ENCODE peak calls at places on chromosome 14, in four cellular contexts. O is HFF-Myc, R is fibroblast of the aortic adventitia, M is OCI-LY7. H is an unnamed sample.
A peak's percentile ranks its signal among the peaks of the same experiment; 100 is the strongest.

GRCh38 chr14:67984274-67984673 is 164.7 kb downstream of the RAD51B start:
- DNase-seq in O (no peak), R (no peak), M (no peak), H (no peak)

GRCh38 chr14:68248481-68249255 is 429.1 kb downstream of the RAD51B start:
- DNase-seq in O (peak; percentile 81), R (peak; percentile 95), M (peak; percentile 85), H (no peak)

GRCh38 chr14:81450100-81450531 is 50.0 kb upstream of the STON2 start:
- DNase-seq in O (no peak), R (peak; percentile 61), M (no peak), H (no peak)

GRCh38 chr14:58297412-58297761 is 968 bp upstream of the ARID4A start:
- DNase-seq in O (no peak), R (no peak), M (no peak), H (peak; percentile 7)

GRCh38 chr14:36952702-36953101 is 219.7 kb downstream of the SLC25A21 start:
- DNase-seq in O (no peak), R (no peak), M (no peak), H (no peak)

GRCh38 chr14:39229222-39229543 is 4.5 kb upstream of the MIA2 start:
- DNase-seq in O (no peak), R (peak; percentile 50), M (peak; percentile 2), H (no peak)

GRCh38 chr14:101405171-101405883 is 156.0 kb upstream of the DIO3 start:
- DNase-seq in O (peak; percentile 12), R (no peak), M (no peak), H (no peak)

GRCh38 chr14:76050797-76051392 is 65.3 kb downstream of the IFT43 start:
- DNase-seq in O (peak; percentile 41), R (peak; percentile 78), M (peak; percentile 60), H (peak; percentile 21)

GRCh38 chr14:99441157-99441870 is 39.3 kb downstream of the SETD3 start:
- DNase-seq in O (no peak), R (no peak), M (no peak), H (no peak)

GRCh38 chr14:67599698-67600561 is at the start of gene PIGH:
- DNase-seq in O (peak; percentile 51), R (peak; percentile 80), M (peak; percentile 91), H (peak; percentile 46)

GRCh38 chr14:91405241-91405721 is 12.3 kb downstream of the CCDC88C start:
- DNase-seq in O (no peak), R (no peak), M (no peak), H (no peak)

GRCh38 chr14:100654814-100655795 is 67.9 kb upstream of the BEGAIN start:
- DNase-seq in O (no peak), R (no peak), M (no peak), H (no peak)

GRCh38 chr14:105881021-105881930 is 354.9 kb downstream of the TMEM121 start:
- DNase-seq in O (no peak), R (no peak), M (no peak), H (no peak)

GRCh38 chr14:34113051-34113511 is 162.2 kb upstream of the EGLN3 start:
- DNase-seq in O (no peak), R (peak; percentile 6), M (no peak), H (no peak)

GRCh38 chr14:55556929-55557623 is 22.9 kb upstream of the KTN1 start:
- DNase-seq in O (peak; percentile 61), R (peak; percentile 90), M (no peak), H (peak; percentile 67)

GRCh38 chr14:55160989-55161388 is 30.4 kb downstream of the DLGAP5 start:
- DNase-seq in O (peak; percentile 25), R (peak; percentile 75), M (peak; percentile 34), H (no peak)

GRCh38 chr14:100885196-100886030 is 18.1 kb downstream of the RTL1 start:
- DNase-seq in O (no peak), R (peak; percentile 23), M (no peak), H (no peak)

GRCh38 chr14:38973083-38973700 is 129.8 kb downstream of the SEC23A start:
- DNase-seq in O (no peak), R (no peak), M (no peak), H (no peak)

GRCh38 chr14:45811155-45811554 is 558.2 kb upstream of the MIS18BP1 start:
- DNase-seq in O (no peak), R (no peak), M (no peak), H (no peak)

GRCh38 chr14:102878174-102878969 is 44.1 kb upstream of the AMN start:
- DNase-seq in O (no peak), R (no peak), M (peak; percentile 29), H (no peak)
- TF ChIP-seq CTCF in O (no peak), R (no peak), M (peak; percentile 53), H (no peak)

DNA sequence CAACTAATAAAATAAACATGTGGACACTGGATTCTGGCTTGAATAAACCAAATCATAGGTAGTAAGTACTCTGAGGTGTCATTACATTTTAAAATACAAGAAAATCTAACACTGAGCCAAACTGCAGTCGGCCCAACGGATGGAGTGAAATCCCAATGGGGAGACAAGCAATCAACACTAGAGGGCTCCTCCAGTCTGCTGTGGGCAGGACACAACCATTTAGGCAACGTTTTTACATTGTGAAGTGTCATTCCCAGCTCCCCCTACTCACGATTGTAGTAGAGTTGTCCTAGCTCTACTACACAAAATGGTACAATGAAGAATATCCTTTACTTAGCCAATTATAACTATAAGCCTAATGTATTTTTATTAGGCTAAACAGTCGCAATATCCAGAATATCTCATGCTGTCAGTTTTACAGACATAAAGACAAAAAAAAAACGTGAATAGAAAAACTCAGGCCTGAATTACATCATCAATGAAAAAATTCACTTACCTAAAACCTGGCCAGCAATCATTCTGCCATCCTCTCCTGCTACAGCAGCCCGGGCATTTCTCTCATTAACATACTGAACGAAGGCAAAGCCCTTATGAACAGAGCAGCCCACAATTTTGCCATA is 35.7 kb downstream of the HNRNPC start:
- DNase-seq in O (no peak), R (no peak), M (peak; percentile 16), H (no peak)
- TF ChIP-seq CTCF in O (peak; percentile 26), R (peak; percentile 42), M (peak; percentile 63), H (peak; percentile 24)

DNA sequence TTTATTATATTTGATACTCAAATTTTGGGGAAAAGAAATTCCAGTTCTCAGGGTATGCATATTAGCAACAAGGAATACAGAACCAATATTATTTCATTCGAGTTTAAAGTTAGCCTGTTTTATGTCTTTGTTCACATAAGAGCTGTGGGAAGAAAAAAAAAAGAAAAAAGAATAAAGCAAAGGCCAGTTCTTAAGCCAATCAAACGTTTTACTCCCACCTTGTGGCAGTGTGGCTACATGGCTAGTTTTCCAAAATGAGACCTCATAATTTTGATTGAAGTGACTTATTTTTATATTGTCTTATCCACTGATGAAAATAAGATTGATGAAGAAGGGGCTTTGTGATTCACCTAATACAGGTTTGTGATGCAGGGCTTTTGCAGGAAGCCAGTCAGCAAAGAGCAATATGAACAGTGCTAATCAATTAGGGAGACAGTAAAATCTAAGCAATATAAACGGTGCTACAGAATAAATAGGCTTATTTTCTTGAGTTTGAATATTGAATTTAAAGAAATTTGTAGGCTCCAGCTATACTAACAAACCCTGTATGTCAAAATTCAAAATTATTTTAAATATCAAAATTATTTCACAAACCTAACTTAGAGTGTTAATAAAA is 624.1 kb upstream of the FOXG1 start:
- DNase-seq in O (no peak), R (peak; percentile 12), M (no peak), H (no peak)
- TF ChIP-seq CTCF in O (no peak), R (peak; percentile 26), M (no peak), H (no peak)

GRCh38 chr14:22039938-22040780 is 366.5 kb upstream of the OR4E1 start:
- DNase-seq in O (no peak), R (no peak), M (peak; percentile 42), H (no peak)
- TF ChIP-seq CTCF in O (peak; percentile 30), R (peak; percentile 35), M (peak; percentile 87), H (peak; percentile 45)

GRCh38 chr14:92987713-92988510 is 65.0 kb downstream of the CHGA start:
- DNase-seq in O (no peak), R (no peak), M (no peak), H (no peak)
- TF ChIP-seq CTCF in O (no peak), R (no peak), M (no peak), H (no peak)

GRCh38 chr14:29536886-29537511 is 390.6 kb downstream of the PRKD1 start:
- DNase-seq in O (no peak), R (peak; percentile 61), M (peak; percentile 3), H (no peak)
- TF ChIP-seq CTCF in O (no peak), R (peak; percentile 50), M (peak; percentile 77), H (peak; percentile 59)

DNA sequence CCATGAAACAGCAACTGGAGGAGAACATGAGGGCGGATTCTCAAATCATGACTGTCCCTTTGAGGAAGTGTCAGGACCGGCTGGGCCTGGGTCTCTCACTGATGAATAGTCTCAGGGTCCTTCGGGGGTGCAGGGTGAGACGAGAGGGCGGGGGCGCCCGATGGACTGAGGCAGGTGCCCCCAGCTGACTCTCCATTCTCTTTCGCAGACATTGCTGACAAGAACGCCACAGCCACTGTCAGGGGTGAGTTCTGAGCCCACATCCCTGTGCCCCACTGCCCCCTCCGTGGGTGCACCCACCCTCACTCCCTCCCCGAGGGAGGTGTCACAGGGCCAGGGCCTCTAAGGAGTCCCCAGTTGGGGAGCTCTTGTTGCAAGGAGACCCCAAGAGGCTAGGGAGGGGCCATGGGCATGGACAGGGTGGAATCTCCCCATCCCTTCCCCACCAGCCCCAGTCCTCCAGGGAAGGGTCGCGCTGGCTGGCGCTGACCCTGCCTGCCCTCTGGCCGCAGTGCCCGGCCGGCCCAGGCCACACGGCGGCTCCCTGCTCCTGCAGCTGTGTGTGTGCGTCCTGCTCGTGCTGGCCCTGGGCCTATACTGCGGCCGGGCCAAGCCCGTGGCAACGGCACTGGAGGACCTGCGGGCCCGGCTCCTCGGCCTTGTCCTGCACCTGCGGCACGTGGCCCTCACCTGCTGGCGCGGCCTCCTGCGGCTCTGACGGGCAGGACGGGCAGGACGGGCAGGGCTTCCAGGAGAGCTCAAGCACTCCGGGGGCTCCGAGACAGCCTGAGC is 8.7 kb downstream of the C14orf180 start:
- DNase-seq in O (no peak), R (no peak), M (no peak), H (no peak)
- TF ChIP-seq CTCF in O (no peak), R (no peak), M (no peak), H (no peak)

GRCh38 chr14:50056457-50056856 is 59.9 kb downstream of the VCPKMT start:
- DNase-seq in O (no peak), R (no peak), M (no peak), H (no peak)

GRCh38 chr14:50058112-50058511 is 58.3 kb downstream of the VCPKMT start:
- DNase-seq in O (no peak), R (no peak), M (no peak), H (no peak)

GRCh38 chr14:50057331-50057730 is 59.0 kb downstream of the VCPKMT start:
- DNase-seq in O (no peak), R (no peak), M (no peak), H (no peak)

GRCh38 chr14:50053935-50054334 is 62.4 kb downstream of the VCPKMT start:
- DNase-seq in O (no peak), R (no peak), M (no peak), H (no peak)

DNA sequence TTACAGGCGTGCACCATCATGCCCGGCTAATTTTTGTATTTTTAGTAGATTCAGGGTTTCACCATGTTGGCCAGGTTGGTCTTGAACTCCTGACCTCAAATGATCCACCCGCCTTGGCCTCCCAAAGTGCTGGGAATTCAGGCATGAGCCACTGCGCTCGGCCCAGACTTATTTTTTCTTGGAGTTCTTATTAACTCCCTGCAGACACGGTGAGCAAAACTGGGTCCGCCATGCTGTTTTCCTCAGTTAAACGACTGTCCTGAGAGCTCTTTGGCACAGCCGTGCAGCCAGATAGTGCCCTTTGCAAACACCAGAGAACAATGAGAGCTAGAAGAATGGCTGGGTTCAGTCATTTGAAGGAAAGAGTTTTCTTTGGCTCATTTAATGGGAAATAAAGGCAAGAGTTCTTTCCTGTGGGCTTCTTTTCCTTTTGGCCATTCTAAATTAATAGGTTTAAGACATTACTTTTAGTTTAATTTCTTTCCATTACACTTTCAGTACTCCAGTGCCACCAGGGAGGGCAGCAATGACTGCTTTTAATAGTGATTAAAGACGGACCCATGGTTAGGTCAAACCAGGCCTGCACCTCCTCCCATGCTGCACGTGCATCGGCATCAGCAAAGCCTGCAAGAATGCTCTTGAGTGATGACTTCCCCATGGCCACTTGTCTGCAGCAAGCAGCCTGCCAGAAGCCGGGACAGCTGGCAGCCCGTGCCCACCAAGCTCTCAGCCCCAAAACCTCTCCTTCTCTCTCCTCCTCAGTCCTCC is 60.7 kb downstream of the VCPKMT start:
- DNase-seq in O (no peak), R (no peak), M (peak; percentile 71), H (no peak)
- TF ChIP-seq CTCF in O (no peak), R (peak; percentile 20), M (peak; percentile 66), H (peak; percentile 5)